ENCODE peak calls at places on chromosomes 6 and 20, in eight cellular contexts. X is stomach, A is ovary, H is transverse colon, S is K562, I is A549, B is sigmoid colon, F is GM12878. L is an unnamed sample.

GRCh38 chr6:24274441-24275083 is 83.3 kb downstream of the DCDC2 start:
- DNase-seq in A (no peak), S (peak), X (no peak), B (no peak), I (no peak), F (no peak), H (no peak), L (no peak)

GRCh38 chr6:19515939-19516338 is 321.2 kb upstream of the ID4 start:
- DNase-seq in S (no peak), B (no peak), I (no peak), F (no peak), H (no peak), X (no peak), A (no peak), L (no peak)

GRCh38 chr20:44357555-44358130 is 2.1 kb downstream of the HNF4A start:
- DNase-seq in I (no peak), X (no peak), A (peak), H (no peak), S (no peak), B (no peak), F (no peak), L (no peak)

GRCh38 chr6:146913842-146914562 is 290.2 kb upstream of the STXBP5 start:
- DNase-seq in X (peak), B (peak), S (peak), H (peak), A (peak), F (no peak), I (peak), L (peak)

GRCh38 chr20:37377346-37378081 is 31.6 kb downstream of the SRC start:
- DNase-seq in A (no peak), I (no peak), B (peak), F (no peak), X (no peak), S (no peak), H (no peak), L (no peak)

GRCh38 chr6:46451343-46451742 is 39.9 kb downstream of the RCAN2 start:
- DNase-seq in S (no peak), B (no peak), X (no peak), A (no peak), F (no peak), I (no peak), H (no peak), L (no peak)

GRCh38 chr20:13877789-13878188 is 93.0 kb downstream of the NDUFAF5 start:
- DNase-seq in I (no peak), X (no peak), S (no peak), F (no peak), B (peak), H (no peak), A (no peak), L (no peak)

GRCh38 chr6:154497118-154497517 is 13.4 kb downstream of the CNKSR3 start:
- DNase-seq in I (no peak), A (no peak), B (no peak), S (no peak), X (no peak), H (no peak), F (no peak), L (no peak)

GRCh38 chr6:1313755-1314503 is 2.0 kb downstream of the FOXQ1 start:
- DNase-seq in H (peak), X (peak), I (no peak), A (no peak), F (no peak), B (no peak), S (no peak), L (no peak)

GRCh38 chr6:18213439-18213838 is 50.9 kb downstream of the DEK start:
- DNase-seq in H (no peak), I (no peak), X (no peak), B (no peak), F (no peak), A (no peak), S (no peak), L (peak)

GRCh38 chr20:58597021-58597940 is 53.8 kb upstream of the STX16 start:
- DNase-seq in H (peak), X (no peak), F (no peak), S (no peak), B (peak), A (peak), I (no peak), L (no peak)

GRCh38 chr6:169500688-169501087 is 201.1 kb downstream of the WDR27 start:
- DNase-seq in X (no peak), S (no peak), F (no peak), I (no peak), H (no peak), B (no peak), A (no peak), L (no peak)

GRCh38 chr20:49475292-49475691 is 7.2 kb downstream of the KCNB1 start:
- DNase-seq in H (no peak), A (no peak), B (no peak), I (no peak), S (no peak), X (no peak), F (no peak), L (no peak)
- TF ChIP-seq EP300 in H (no peak), A (no peak), B (no peak), I (no peak), S (no peak), X (no peak), F (no peak), L (no peak)

GRCh38 chr20:444862-445426 is 17.4 kb downstream of the TBC1D20 start:
- DNase-seq in B (no peak), F (no peak), I (no peak), A (no peak), S (peak), X (no peak), H (no peak), L (no peak)
- TF ChIP-seq EP300 in B (no peak), F (no peak), I (no peak), A (no peak), S (no peak), X (no peak), H (no peak), L (no peak)

GRCh38 chr6:52045033-52045432 is 42.4 kb downstream of the PKHD1 start:
- DNase-seq in F (no peak), X (no peak), H (no peak), I (no peak), B (no peak), A (no peak), S (no peak), L (no peak)

GRCh38 chr6:52046456-52046855 is 41.0 kb downstream of the PKHD1 start:
- DNase-seq in A (no peak), B (no peak), S (no peak), F (no peak), H (no peak), X (no peak), I (no peak), L (no peak)

DNA sequence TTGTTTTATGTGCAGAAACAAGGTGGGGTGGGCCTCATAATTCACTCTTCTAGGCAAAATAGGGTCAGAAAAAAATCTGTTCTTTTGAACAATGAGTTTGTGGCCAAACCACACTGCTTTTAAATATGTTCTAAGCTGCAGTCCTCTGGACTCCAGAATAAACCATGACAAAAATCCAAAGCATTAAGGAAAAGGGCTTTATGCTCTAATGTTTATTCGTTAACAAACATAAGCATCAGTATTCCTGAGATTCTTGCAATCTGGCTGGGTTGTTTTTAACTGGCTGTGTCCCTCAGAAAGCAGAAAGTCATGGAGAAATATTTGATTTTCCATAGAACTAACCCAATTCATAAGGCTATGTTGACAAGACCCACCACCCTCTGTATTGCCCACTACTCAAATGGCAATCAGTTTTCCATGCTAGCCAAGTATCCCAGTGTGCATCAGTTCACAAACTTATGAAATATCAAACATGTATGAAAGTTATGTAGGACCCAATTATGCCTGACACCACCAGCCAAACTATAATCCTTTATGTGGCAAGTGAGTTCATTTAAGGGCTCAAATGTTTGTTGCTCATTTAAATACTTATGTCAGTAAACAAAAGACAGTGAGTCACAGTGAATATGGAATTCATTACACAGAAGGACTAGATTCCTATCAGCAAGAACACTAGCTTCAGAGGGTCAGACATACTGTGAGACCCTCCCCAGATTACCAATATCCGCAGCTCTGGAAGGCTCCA is 45.1 kb downstream of the PKHD1 start:
- DNase-seq in X (no peak), B (no peak), I (no peak), F (no peak), S (no peak), A (no peak), H (no peak), L (no peak)
- TF ChIP-seq EP300 in X (no peak), B (no peak), I (no peak), F (no peak), S (no peak), A (no peak), H (no peak), L (no peak)

GRCh38 chr20:1901704-1902103 is 6.5 kb downstream of the SIRPA start:
- DNase-seq in A (no peak), S (no peak), B (no peak), I (no peak), H (no peak), X (no peak), F (no peak), L (no peak)
- TF ChIP-seq EP300 in A (no peak), S (no peak), B (no peak), I (no peak), H (no peak), X (no peak), F (no peak), L (no peak)

DNA sequence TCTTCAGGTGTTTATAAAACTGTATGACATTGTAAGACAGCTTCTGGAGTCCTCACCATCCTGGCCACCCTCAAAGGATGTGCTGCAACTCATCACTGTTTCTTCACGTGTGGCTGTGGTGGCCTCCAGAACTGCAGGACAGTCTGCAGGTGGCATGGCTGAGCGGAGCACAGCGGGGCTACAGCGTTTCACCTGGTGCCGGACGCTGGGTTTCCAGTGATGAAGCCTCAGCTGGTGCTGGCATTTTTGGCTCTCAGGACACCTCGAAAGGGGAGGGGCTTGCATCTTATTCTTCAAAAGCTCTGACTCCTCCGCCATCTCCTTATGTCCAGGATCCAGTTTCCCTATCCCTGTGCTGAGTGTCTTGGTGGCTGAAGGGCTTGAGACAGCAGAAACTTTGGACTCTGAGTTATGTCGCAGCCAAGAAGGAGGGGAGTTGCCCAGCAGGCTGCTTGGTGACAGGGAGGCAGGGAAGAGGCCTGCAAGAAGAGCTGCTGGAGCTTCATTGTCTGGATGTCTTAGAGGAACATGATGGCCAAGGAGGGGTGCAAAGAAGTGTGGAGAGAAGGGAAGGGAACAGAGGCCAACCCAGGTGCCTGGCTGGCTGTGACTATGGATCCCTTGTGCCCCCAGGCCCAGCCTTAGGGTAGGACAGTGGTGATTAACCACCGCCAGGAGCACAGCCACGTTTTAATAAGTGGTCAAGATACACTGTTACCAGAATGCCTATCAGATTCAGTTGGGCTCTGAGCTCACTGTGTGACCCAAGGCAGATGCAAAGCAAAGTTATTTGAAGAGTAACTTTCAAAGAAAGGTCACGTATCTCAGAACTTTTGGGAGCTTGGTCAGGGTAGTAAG is 58.7 kb downstream of the GTF2H5 start:
- DNase-seq in S (no peak), A (no peak), B (no peak), I (no peak), F (no peak), H (peak), X (no peak), L (no peak)
- TF ChIP-seq EP300 in S (no peak), A (no peak), B (no peak), I (no peak), F (no peak), H (no peak), X (no peak), L (no peak)

GRCh38 chr6:132483779-132484679 is 28.9 kb downstream of the STX7 start:
- DNase-seq in S (peak), I (peak), H (peak), F (peak), X (no peak), A (no peak), B (no peak), L (no peak)
- TF ChIP-seq EP300 in S (no peak), I (no peak), H (no peak), F (no peak), X (no peak), A (no peak), B (no peak), L (no peak)

DNA sequence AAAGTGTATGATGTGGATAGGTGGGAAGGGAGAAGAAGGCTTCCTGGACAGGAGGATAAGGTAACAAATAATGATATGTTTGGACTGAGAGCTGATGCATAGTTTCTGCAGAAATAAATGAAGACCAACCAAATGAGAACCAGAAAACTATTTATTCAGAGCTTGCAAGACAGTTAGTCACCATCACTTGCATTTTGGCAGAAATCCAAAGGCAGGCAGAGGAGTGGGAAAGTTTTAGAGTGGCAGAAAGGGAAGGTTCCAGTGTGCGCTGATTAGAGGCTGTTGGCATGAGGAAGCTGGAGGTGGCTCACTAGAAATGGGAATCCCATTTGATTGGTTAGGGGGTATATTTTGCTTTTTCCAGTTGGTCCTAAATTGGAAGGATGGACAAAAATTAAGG is 13.0 kb upstream of the F13A1 start:
- DNase-seq in X (no peak), A (no peak), F (no peak), H (no peak), B (no peak), S (no peak), I (no peak), L (no peak)
- TF ChIP-seq EP300 in X (no peak), A (no peak), F (no peak), H (no peak), B (no peak), S (no peak), I (no peak), L (no peak)

L was measured in H1.